ENCODE peak calls at places on chromosome 20, in five cellular contexts. One of them, this sample, is unnamed.

GRCh38 chr20:56766528-56766927 is 137.4 kb downstream of the TFAP2C start:
- DNase-seq in WTC11: no peak
- DNase-seq in activated T-helper 2 cell treated with anti-CD3 and anti-CD28 coated beads, Interferon-gamma antibody, Interleukin-2, Interleukin-4, amounts not matched to agents 10 μg/mL and 5 μg/mL and 100 μg/mL, durations not matched to agents 14 hours and 24 hours and 36 hours: no peak
- DNase-seq in stimulated activated CD4-positive, alpha-beta T cell treated with anti-CD3 and anti-CD28 coated beads, Interleukin-4, amount 100 ng/mL, for 24 hours: no peak
- DNase-seq in left cardiac atrium: no peak
- DNase-seq in this sample: no peak

GRCh38 chr20:45842169-45842812 is 8.7 kb downstream of the SNX21 start:
- DNase-seq in WTC11: no peak
- DNase-seq in left cardiac atrium: no peak
- DNase-seq in activated T-helper 2 cell treated with anti-CD3 and anti-CD28 coated beads, Interferon-gamma antibody, Interleukin-2, Interleukin-4, amounts not matched to agents 10 μg/mL and 5 μg/mL and 100 μg/mL, durations not matched to agents 14 hours and 24 hours and 36 hours: no peak
- DNase-seq in stimulated activated CD4-positive, alpha-beta T cell treated with anti-CD3 and anti-CD28 coated beads, Interleukin-4, amount 100 ng/mL, for 24 hours: no peak
- DNase-seq in this sample: no peak

GRCh38 chr20:43066061-43066575 is 123.6 kb downstream of the PTPRT start:
- DNase-seq in left cardiac atrium: no peak
- DNase-seq in stimulated activated CD4-positive, alpha-beta T cell treated with anti-CD3 and anti-CD28 coated beads, Interleukin-4, amount 100 ng/mL, for 24 hours: no peak
- DNase-seq in WTC11: no peak
- DNase-seq in activated T-helper 2 cell treated with anti-CD3 and anti-CD28 coated beads, Interferon-gamma antibody, Interleukin-2, Interleukin-4, amounts not matched to agents 10 μg/mL and 5 μg/mL and 100 μg/mL, durations not matched to agents 14 hours and 24 hours and 36 hours: no peak
- DNase-seq in this sample: no peak

GRCh38 chr20:32686530-32687179 is 12.9 kb upstream of the C20orf203 start:
- DNase-seq in activated T-helper 2 cell treated with anti-CD3 and anti-CD28 coated beads, Interferon-gamma antibody, Interleukin-2, Interleukin-4, amounts not matched to agents 10 μg/mL and 5 μg/mL and 100 μg/mL, durations not matched to agents 14 hours and 24 hours and 36 hours: no peak
- DNase-seq in left cardiac atrium: no peak
- DNase-seq in stimulated activated CD4-positive, alpha-beta T cell treated with anti-CD3 and anti-CD28 coated beads, Interleukin-4, amount 100 ng/mL, for 24 hours: no peak
- DNase-seq in WTC11: no peak
- DNase-seq in this sample: no peak

GRCh38 chr20:14589383-14589782 is 252.0 kb upstream of the FLRT3 start:
- DNase-seq in left cardiac atrium: no peak
- DNase-seq in stimulated activated CD4-positive, alpha-beta T cell treated with anti-CD3 and anti-CD28 coated beads, Interleukin-4, amount 100 ng/mL, for 24 hours: no peak
- DNase-seq in WTC11: no peak
- DNase-seq in activated T-helper 2 cell treated with anti-CD3 and anti-CD28 coated beads, Interferon-gamma antibody, Interleukin-2, Interleukin-4, amounts not matched to agents 10 μg/mL and 5 μg/mL and 100 μg/mL, durations not matched to agents 14 hours and 24 hours and 36 hours: no peak
- DNase-seq in this sample: no peak

GRCh38 chr20:868279-868678 is 34.8 kb downstream of the FAM110A start:
- DNase-seq in stimulated activated CD4-positive, alpha-beta T cell treated with anti-CD3 and anti-CD28 coated beads, Interleukin-4, amount 100 ng/mL, for 24 hours: no peak
- DNase-seq in WTC11: no peak
- DNase-seq in activated T-helper 2 cell treated with anti-CD3 and anti-CD28 coated beads, Interferon-gamma antibody, Interleukin-2, Interleukin-4, amounts not matched to agents 10 μg/mL and 5 μg/mL and 100 μg/mL, durations not matched to agents 14 hours and 24 hours and 36 hours: no peak
- DNase-seq in left cardiac atrium: no peak
- DNase-seq in this sample: no peak

GRCh38 chr20:32898721-32899120 is 40.0 kb downstream of the EFCAB8 start:
- DNase-seq in left cardiac atrium: no peak
- DNase-seq in WTC11: no peak
- DNase-seq in activated T-helper 2 cell treated with anti-CD3 and anti-CD28 coated beads, Interferon-gamma antibody, Interleukin-2, Interleukin-4, amounts not matched to agents 10 μg/mL and 5 μg/mL and 100 μg/mL, durations not matched to agents 14 hours and 24 hours and 36 hours: no peak
- DNase-seq in stimulated activated CD4-positive, alpha-beta T cell treated with anti-CD3 and anti-CD28 coated beads, Interleukin-4, amount 100 ng/mL, for 24 hours: no peak
- DNase-seq in this sample: no peak

GRCh38 chr20:59013959-59014608 is 5.1 kb upstream of the TUBB1 start:
- DNase-seq in WTC11: no peak
- DNase-seq in activated T-helper 2 cell treated with anti-CD3 and anti-CD28 coated beads, Interferon-gamma antibody, Interleukin-2, Interleukin-4, amounts not matched to agents 10 μg/mL and 5 μg/mL and 100 μg/mL, durations not matched to agents 14 hours and 24 hours and 36 hours: peak
- DNase-seq in stimulated activated CD4-positive, alpha-beta T cell treated with anti-CD3 and anti-CD28 coated beads, Interleukin-4, amount 100 ng/mL, for 24 hours: no peak
- DNase-seq in left cardiac atrium: no peak
- DNase-seq in this sample: no peak

GRCh38 chr20:52405417-52405816 is 213.8 kb upstream of the ZFP64 start:
- DNase-seq in activated T-helper 2 cell treated with anti-CD3 and anti-CD28 coated beads, Interferon-gamma antibody, Interleukin-2, Interleukin-4, amounts not matched to agents 10 μg/mL and 5 μg/mL and 100 μg/mL, durations not matched to agents 14 hours and 24 hours and 36 hours: no peak
- DNase-seq in stimulated activated CD4-positive, alpha-beta T cell treated with anti-CD3 and anti-CD28 coated beads, Interleukin-4, amount 100 ng/mL, for 24 hours: no peak
- DNase-seq in WTC11: no peak
- DNase-seq in left cardiac atrium: no peak
- DNase-seq in this sample: no peak

GRCh38 chr20:41424546-41424945 is 57.9 kb upstream of the EMILIN3 start:
- DNase-seq in WTC11: no peak
- DNase-seq in stimulated activated CD4-positive, alpha-beta T cell treated with anti-CD3 and anti-CD28 coated beads, Interleukin-4, amount 100 ng/mL, for 24 hours: no peak
- DNase-seq in activated T-helper 2 cell treated with anti-CD3 and anti-CD28 coated beads, Interferon-gamma antibody, Interleukin-2, Interleukin-4, amounts not matched to agents 10 μg/mL and 5 μg/mL and 100 μg/mL, durations not matched to agents 14 hours and 24 hours and 36 hours: no peak
- DNase-seq in left cardiac atrium: no peak
- DNase-seq in this sample: no peak

GRCh38 chr20:39823239-39823638 is 861.1 kb downstream of the DHX35 start:
- DNase-seq in left cardiac atrium: no peak
- DNase-seq in stimulated activated CD4-positive, alpha-beta T cell treated with anti-CD3 and anti-CD28 coated beads, Interleukin-4, amount 100 ng/mL, for 24 hours: no peak
- DNase-seq in WTC11: no peak
- DNase-seq in activated T-helper 2 cell treated with anti-CD3 and anti-CD28 coated beads, Interferon-gamma antibody, Interleukin-2, Interleukin-4, amounts not matched to agents 10 μg/mL and 5 μg/mL and 100 μg/mL, durations not matched to agents 14 hours and 24 hours and 36 hours: no peak
- DNase-seq in this sample: no peak

GRCh38 chr20:57103146-57103800 is 163.2 kb downstream of the BMP7 start:
- DNase-seq in WTC11: no peak
- DNase-seq in left cardiac atrium: no peak
- DNase-seq in activated T-helper 2 cell treated with anti-CD3 and anti-CD28 coated beads, Interferon-gamma antibody, Interleukin-2, Interleukin-4, amounts not matched to agents 10 μg/mL and 5 μg/mL and 100 μg/mL, durations not matched to agents 14 hours and 24 hours and 36 hours: no peak
- DNase-seq in stimulated activated CD4-positive, alpha-beta T cell treated with anti-CD3 and anti-CD28 coated beads, Interleukin-4, amount 100 ng/mL, for 24 hours: no peak
- DNase-seq in this sample: no peak

GRCh38 chr20:33125983-33126382 is 42.0 kb upstream of the BPIFA2 start:
- DNase-seq in left cardiac atrium: no peak
- DNase-seq in activated T-helper 2 cell treated with anti-CD3 and anti-CD28 coated beads, Interferon-gamma antibody, Interleukin-2, Interleukin-4, amounts not matched to agents 10 μg/mL and 5 μg/mL and 100 μg/mL, durations not matched to agents 14 hours and 24 hours and 36 hours: no peak
- DNase-seq in WTC11: no peak
- DNase-seq in stimulated activated CD4-positive, alpha-beta T cell treated with anti-CD3 and anti-CD28 coated beads, Interleukin-4, amount 100 ng/mL, for 24 hours: no peak
- DNase-seq in this sample: no peak

GRCh38 chr20:2470051-2470431 is 548 bp downstream of the SNRPB start:
- DNase-seq in stimulated activated CD4-positive, alpha-beta T cell treated with anti-CD3 and anti-CD28 coated beads, Interleukin-4, amount 100 ng/mL, for 24 hours: peak
- DNase-seq in WTC11: no peak
- DNase-seq in left cardiac atrium: peak
- DNase-seq in activated T-helper 2 cell treated with anti-CD3 and anti-CD28 coated beads, Interferon-gamma antibody, Interleukin-2, Interleukin-4, amounts not matched to agents 10 μg/mL and 5 μg/mL and 100 μg/mL, durations not matched to agents 14 hours and 24 hours and 36 hours: peak
- DNase-seq in this sample: peak

GRCh38 chr20:5118220-5119142 is 1.3 kb downstream of the PCNA start:
- DNase-seq in left cardiac atrium: no peak
- DNase-seq in WTC11: no peak
- DNase-seq in stimulated activated CD4-positive, alpha-beta T cell treated with anti-CD3 and anti-CD28 coated beads, Interleukin-4, amount 100 ng/mL, for 24 hours: peak
- DNase-seq in activated T-helper 2 cell treated with anti-CD3 and anti-CD28 coated beads, Interferon-gamma antibody, Interleukin-2, Interleukin-4, amounts not matched to agents 10 μg/mL and 5 μg/mL and 100 μg/mL, durations not matched to agents 14 hours and 24 hours and 36 hours: no peak
- DNase-seq in this sample: peak

GRCh38 chr20:43949741-43950618 is 35.3 kb downstream of the TOX2 start:
- DNase-seq in left cardiac atrium: peak
- DNase-seq in stimulated activated CD4-positive, alpha-beta T cell treated with anti-CD3 and anti-CD28 coated beads, Interleukin-4, amount 100 ng/mL, for 24 hours: peak
- DNase-seq in activated T-helper 2 cell treated with anti-CD3 and anti-CD28 coated beads, Interferon-gamma antibody, Interleukin-2, Interleukin-4, amounts not matched to agents 10 μg/mL and 5 μg/mL and 100 μg/mL, durations not matched to agents 14 hours and 24 hours and 36 hours: peak
- DNase-seq in WTC11: no peak
- DNase-seq in this sample: peak

GRCh38 chr20:42442728-42443127 is 747.0 kb downstream of the PTPRT start:
- DNase-seq in stimulated activated CD4-positive, alpha-beta T cell treated with anti-CD3 and anti-CD28 coated beads, Interleukin-4, amount 100 ng/mL, for 24 hours: no peak
- DNase-seq in WTC11: no peak
- DNase-seq in left cardiac atrium: peak
- DNase-seq in activated T-helper 2 cell treated with anti-CD3 and anti-CD28 coated beads, Interferon-gamma antibody, Interleukin-2, Interleukin-4, amounts not matched to agents 10 μg/mL and 5 μg/mL and 100 μg/mL, durations not matched to agents 14 hours and 24 hours and 36 hours: no peak
- DNase-seq in this sample: no peak

GRCh38 chr20:47318027-47318595 is 38.4 kb downstream of the ZMYND8 start:
- DNase-seq in activated T-helper 2 cell treated with anti-CD3 and anti-CD28 coated beads, Interferon-gamma antibody, Interleukin-2, Interleukin-4, amounts not matched to agents 10 μg/mL and 5 μg/mL and 100 μg/mL, durations not matched to agents 14 hours and 24 hours and 36 hours: no peak
- DNase-seq in stimulated activated CD4-positive, alpha-beta T cell treated with anti-CD3 and anti-CD28 coated beads, Interleukin-4, amount 100 ng/mL, for 24 hours: no peak
- DNase-seq in left cardiac atrium: no peak
- DNase-seq in WTC11: peak
- DNase-seq in this sample: no peak

GRCh38 chr20:20796766-20797415 is 84.4 kb upstream of the RALGAPA2 start:
- DNase-seq in WTC11: no peak
- DNase-seq in activated T-helper 2 cell treated with anti-CD3 and anti-CD28 coated beads, Interferon-gamma antibody, Interleukin-2, Interleukin-4, amounts not matched to agents 10 μg/mL and 5 μg/mL and 100 μg/mL, durations not matched to agents 14 hours and 24 hours and 36 hours: no peak
- DNase-seq in left cardiac atrium: no peak
- DNase-seq in stimulated activated CD4-positive, alpha-beta T cell treated with anti-CD3 and anti-CD28 coated beads, Interleukin-4, amount 100 ng/mL, for 24 hours: no peak
- DNase-seq in this sample: no peak

GRCh38 chr20:31587545-31588389 is 17.3 kb upstream of the ID1 start:
- DNase-seq in WTC11: no peak
- DNase-seq in stimulated activated CD4-positive, alpha-beta T cell treated with anti-CD3 and anti-CD28 coated beads, Interleukin-4, amount 100 ng/mL, for 24 hours: no peak
- DNase-seq in activated T-helper 2 cell treated with anti-CD3 and anti-CD28 coated beads, Interferon-gamma antibody, Interleukin-2, Interleukin-4, amounts not matched to agents 10 μg/mL and 5 μg/mL and 100 μg/mL, durations not matched to agents 14 hours and 24 hours and 36 hours: no peak
- DNase-seq in left cardiac atrium: peak
- DNase-seq in this sample: no peak

GRCh38 chr20:1588166-1588868 is 30.8 kb upstream of the SIRPD start:
- DNase-seq in WTC11: no peak
- DNase-seq in activated T-helper 2 cell treated with anti-CD3 and anti-CD28 coated beads, Interferon-gamma antibody, Interleukin-2, Interleukin-4, amounts not matched to agents 10 μg/mL and 5 μg/mL and 100 μg/mL, durations not matched to agents 14 hours and 24 hours and 36 hours: no peak
- DNase-seq in left cardiac atrium: no peak
- DNase-seq in stimulated activated CD4-positive, alpha-beta T cell treated with anti-CD3 and anti-CD28 coated beads, Interleukin-4, amount 100 ng/mL, for 24 hours: no peak
- DNase-seq in this sample: no peak

GRCh38 chr20:29689411-29690225 is 1567.8 kb upstream of the DEFB115 start:
- DNase-seq in stimulated activated CD4-positive, alpha-beta T cell treated with anti-CD3 and anti-CD28 coated beads, Interleukin-4, amount 100 ng/mL, for 24 hours: no peak
- DNase-seq in activated T-helper 2 cell treated with anti-CD3 and anti-CD28 coated beads, Interferon-gamma antibody, Interleukin-2, Interleukin-4, amounts not matched to agents 10 μg/mL and 5 μg/mL and 100 μg/mL, durations not matched to agents 14 hours and 24 hours and 36 hours: no peak
- DNase-seq in left cardiac atrium: peak
- DNase-seq in WTC11: no peak
- DNase-seq in this sample: no peak

GRCh38 chr20:11459090-11459877 is 458.4 kb upstream of the BTBD3 start:
- DNase-seq in WTC11: no peak
- DNase-seq in activated T-helper 2 cell treated with anti-CD3 and anti-CD28 coated beads, Interferon-gamma antibody, Interleukin-2, Interleukin-4, amounts not matched to agents 10 μg/mL and 5 μg/mL and 100 μg/mL, durations not matched to agents 14 hours and 24 hours and 36 hours: no peak
- DNase-seq in stimulated activated CD4-positive, alpha-beta T cell treated with anti-CD3 and anti-CD28 coated beads, Interleukin-4, amount 100 ng/mL, for 24 hours: no peak
- DNase-seq in left cardiac atrium: no peak
- DNase-seq in this sample: no peak